ENCODE peak calls at places on chromosome 18, in nine cellular contexts. Z is left ventricle myocardium inferior; C is IMR-90; H is ovary; Q is CD4-positive, CD25-positive, alpha-beta regulatory T cell; A is right lobe of liver; D is cardiac muscle cell; L is stomach; X is PC-9. U is an unnamed sample. For H3K36me3, the result is how much of the 10 kb centered on the place peaks cover.

GRCh38 chr18:70132999-70133398 is 72.5 kb downstream of the RTTN start:
- DNase-seq in Z (no peak), C (peak), H (no peak), Q (no peak), A (no peak), D (peak), L (no peak), X (no peak), U (no peak)

GRCh38 chr18:70384181-70384790 is 95.4 kb downstream of the SOCS6 start:
- DNase-seq in Z (no peak), C (peak), H (no peak), Q (no peak), A (no peak), D (no peak), L (no peak), X (peak), U (no peak)

GRCh38 chr18:10166164-10166807 is 252.5 kb downstream of the VAPA start:
- DNase-seq in Z (no peak), C (no peak), H (no peak), Q (no peak), A (no peak), D (no peak), L (no peak), X (no peak), U (no peak)

GRCh38 chr18:28657836-28658410 is 481.0 kb upstream of the CDH2 start:
- DNase-seq in Z (no peak), C (no peak), H (no peak), Q (no peak), A (no peak), D (no peak), L (no peak), X (no peak), U (no peak)

GRCh38 chr18:36572135-36572856 is 256.5 kb downstream of the TPGS2 start:
- DNase-seq in Z (no peak), C (peak), H (peak), Q (no peak), A (peak), D (peak), L (no peak), X (no peak), U (no peak)

GRCh38 chr18:57668021-57668420 is 46.4 kb upstream of the NARS1 start:
- DNase-seq in Z (no peak), C (no peak), H (no peak), Q (no peak), A (no peak), D (no peak), L (no peak), X (no peak), U (no peak)

GRCh38 chr18:45012286-45012685 is 331.6 kb downstream of the SETBP1 start:
- DNase-seq in Z (no peak), C (no peak), H (no peak), Q (no peak), A (no peak), D (no peak), L (no peak), X (no peak), U (no peak)

GRCh38 chr18:67468038-67468437 is 48.5 kb downstream of the DSEL start:
- DNase-seq in Z (no peak), C (no peak), H (no peak), Q (no peak), A (no peak), D (no peak), L (no peak), X (no peak), U (no peak)

GRCh38 chr18:45730832-45731545 is 7.0 kb downstream of the SLC14A1 start:
- DNase-seq in Z (no peak), C (peak), H (no peak), Q (no peak), A (no peak), D (no peak), L (no peak), X (peak), U (no peak)

GRCh38 chr18:7889515-7889914 is 322.4 kb downstream of the PTPRM start:
- DNase-seq in Z (no peak), C (no peak), H (no peak), Q (no peak), A (no peak), D (no peak), L (no peak), X (no peak), U (no peak)

GRCh38 chr18:63545094-63545493 is 2.9 kb downstream of the SERPINB12 start:
- DNase-seq in Z (no peak), C (no peak), H (no peak), Q (no peak), A (no peak), D (no peak), L (no peak), X (no peak), U (no peak)

GRCh38 chr18:79899609-79900435 is 51.6 kb downstream of the SLC66A2 start:
- DNase-seq in Z (no peak), C (no peak), H (no peak), Q (no peak), A (peak), D (no peak), L (no peak), X (no peak), U (no peak)

GRCh38 chr18:59783138-59783537 is 85.9 kb upstream of the CCBE1 start:
- DNase-seq in Z (no peak), C (peak), H (no peak), Q (peak), A (no peak), D (peak), L (no peak), X (peak), U (no peak)

GRCh38 chr18:22282311-22283235 is 113.2 kb downstream of the GATA6 start:
- DNase-seq in Z (no peak), C (peak), H (no peak), Q (peak), A (no peak), D (no peak), L (no peak), X (peak), U (no peak)

GRCh38 chr18:78900938-78901909 is 78.4 kb upstream of the SALL3 start:
- DNase-seq in Z (no peak), C (no peak), H (no peak), Q (no peak), A (no peak), D (no peak), L (no peak), X (no peak), U (no peak)

GRCh38 chr18:5294618-5295230 is 802 bp downstream of the ZBTB14 start:
- DNase-seq in Z (peak), C (peak), H (peak), Q (peak), A (peak), D (peak), L (peak), X (peak), U (peak)

GRCh38 chr18:51278045-51278649 is 80.7 kb upstream of the MEX3C start:
- DNase-seq in Z (no peak), C (no peak), H (no peak), Q (no peak), A (peak), D (peak), L (peak), X (peak), U (no peak)

GRCh38 chr18:79965119-79965902 is 868 bp downstream of the HSBP1L1 start:
- DNase-seq in Z (no peak), C (peak), H (peak), Q (peak), A (peak), D (no peak), L (peak), X (peak), U (peak)

GRCh38 chr18:51668101-51668500 is 470.6 kb upstream of the MEX3C start:
- DNase-seq in Z (peak), C (peak), H (peak), Q (no peak), A (peak), D (peak), L (peak), X (peak), U (peak)

GRCh38 chr18:39455300-39455699 is 1889.7 kb upstream of the CELF4 start:
- DNase-seq in Z (no peak), C (peak), H (no peak), Q (no peak), A (no peak), D (peak), L (peak), X (no peak), U (no peak)

GRCh38 chr18:32318581-32318980 is 128.7 kb downstream of the MEP1B start:
- DNase-seq in Z (no peak), C (no peak), H (no peak), Q (no peak), A (no peak), D (no peak), L (no peak), X (no peak), U (no peak)

GRCh38 chr18:3481696-3482210 is 31.8 kb downstream of the TGIF1 start:
- DNase-seq in Z (no peak), C (peak), H (no peak), Q (peak), A (no peak), D (peak), L (no peak), X (no peak), U (no peak)

GRCh38 chr18:22005191-22005824 is 164.1 kb upstream of the GATA6 start:
- DNase-seq in Z (no peak), C (peak), H (peak), Q (no peak), A (no peak), D (no peak), L (no peak), X (no peak), U (no peak)

GRCh38 chr18:5824370-5824984 is 70.8 kb downstream of the TMEM200C start:
- DNase-seq in Z (no peak), C (no peak), H (no peak), Q (no peak), A (no peak), D (no peak), L (no peak), X (no peak), U (no peak)

GRCh38 chr18:23422751-23423418 is 30.2 kb upstream of the RIOK3 start:
- DNase-seq in Z (peak), C (peak), H (no peak), Q (no peak), A (peak), D (no peak), L (peak), X (peak), U (no peak)

GRCh38 chr18:58303363-58303762 is 259.3 kb downstream of the NEDD4L start:
- DNase-seq in Z (no peak), C (no peak), H (no peak), Q (peak), A (no peak), D (no peak), L (no peak), X (no peak), U (peak)

GRCh38 chr18:52077251-52077983 is 262.6 kb upstream of the DCC start:
- DNase-seq in Z (no peak), C (no peak), H (no peak), Q (no peak), A (no peak), D (no peak), L (no peak), X (no peak), U (no peak)

DNA sequence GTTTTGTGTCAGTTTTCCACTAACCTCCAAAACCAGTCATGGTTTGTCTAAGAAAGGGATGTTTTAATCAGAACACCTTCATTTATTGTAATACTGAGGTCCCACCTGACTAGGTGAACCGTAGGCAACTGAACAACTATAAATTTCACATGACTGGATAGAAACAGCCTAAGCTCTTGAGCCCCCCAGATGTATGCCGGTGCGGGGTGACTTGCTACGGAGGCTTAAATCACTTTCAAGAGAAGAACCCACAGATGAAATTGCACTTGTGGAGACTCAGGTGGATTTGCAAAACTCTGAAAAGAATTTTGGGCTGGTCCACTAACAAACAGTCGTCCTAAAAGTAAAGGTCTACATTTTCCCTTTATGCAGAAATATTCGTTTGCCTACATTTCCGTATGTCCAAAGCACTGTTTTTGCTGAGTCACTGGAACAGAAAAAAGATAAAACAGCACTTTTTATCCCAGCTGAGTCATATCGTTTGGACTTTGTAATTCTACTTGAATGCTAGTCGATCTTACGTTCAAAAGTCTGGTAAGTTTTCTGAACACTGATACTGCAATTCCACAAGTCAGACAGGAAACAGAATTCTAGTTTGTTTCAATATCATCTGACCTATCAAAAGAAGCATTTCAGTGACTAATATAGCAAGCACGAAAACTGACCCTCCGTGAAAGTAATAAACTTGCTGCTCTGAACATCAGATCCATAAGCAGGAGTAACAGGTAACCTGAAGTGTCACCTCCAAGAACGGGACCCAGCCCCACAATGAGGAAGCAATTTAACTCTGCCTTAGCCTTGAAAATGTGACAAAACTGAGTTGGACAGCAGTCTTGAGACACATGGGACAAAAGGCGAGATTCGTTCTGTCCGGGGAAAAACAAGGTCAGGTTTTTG is 18.1 kb downstream of the ZNF516 start:
- DNase-seq in Z (no peak), C (peak), H (no peak), Q (no peak), A (no peak), D (no peak), L (no peak), X (peak), U (no peak)
- H3K27ac ChIP-seq in Z (peak), C (peak), H (no peak), Q (no peak), A (peak), D (peak), L (peak), X (peak), U (no peak)

DNA sequence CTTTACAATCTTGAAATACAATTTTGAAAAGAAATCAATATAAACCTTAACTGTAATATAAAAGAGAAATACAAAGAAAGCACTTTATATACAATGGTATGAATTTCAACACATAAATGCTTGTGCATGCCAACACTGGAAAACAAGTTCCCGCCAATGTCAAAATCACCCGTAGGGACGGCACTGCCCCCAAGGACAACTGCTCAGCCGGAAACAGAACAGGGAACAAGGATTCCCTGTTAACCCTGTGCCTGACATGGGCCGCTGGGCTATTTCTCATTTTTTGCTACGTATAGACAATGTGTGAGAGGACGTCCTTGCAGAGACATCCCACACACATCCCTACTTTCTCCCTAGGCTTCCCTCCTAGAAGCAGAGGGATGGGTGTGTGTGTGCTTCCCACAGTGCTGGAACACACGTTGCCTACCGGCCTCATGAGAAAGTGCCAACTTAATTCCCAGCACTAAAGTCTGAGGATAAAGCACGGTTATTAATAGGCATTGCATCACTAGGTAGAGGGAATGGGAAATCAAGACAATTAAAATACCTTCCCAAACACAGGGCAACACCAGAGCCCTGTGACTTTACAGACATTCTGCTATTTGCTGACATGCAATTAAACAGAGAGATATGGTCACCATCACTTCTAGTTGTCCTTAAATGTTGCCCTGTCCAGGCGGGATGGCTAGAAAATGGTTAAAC is 14.4 kb downstream of the AFG3L2 start:
- DNase-seq in Z (no peak), C (no peak), H (no peak), Q (no peak), A (no peak), D (peak), L (no peak), X (no peak), U (no peak)
- H3K36me3 ChIP-seq in Z (half or more), C (under half), H (under half), Q (half or more), A (half or more), D (under half), L (half or more), X (under half), U (half or more)

GRCh38 chr18:76521367-76521766 is 26.3 kb upstream of the ZNF516 start:
- DNase-seq in Z (no peak), C (no peak), H (no peak), Q (no peak), A (no peak), D (peak), L (no peak), X (no peak), U (no peak)

GRCh38 chr18:76519156-76519549 is 24.1 kb upstream of the ZNF516 start:
- DNase-seq in Z (no peak), C (no peak), H (no peak), Q (no peak), A (no peak), D (peak), L (no peak), X (no peak), U (no peak)

GRCh38 chr18:76518543-76519155 is 23.6 kb upstream of the ZNF516 start:
- DNase-seq in Z (peak), C (peak), H (peak), Q (no peak), A (no peak), D (peak), L (no peak), X (no peak), U (peak)

GRCh38 chr18:76514573-76514972 is 19.5 kb upstream of the ZNF516 start:
- DNase-seq in Z (no peak), C (no peak), H (no peak), Q (no peak), A (no peak), D (no peak), L (no peak), X (no peak), U (no peak)

DNA sequence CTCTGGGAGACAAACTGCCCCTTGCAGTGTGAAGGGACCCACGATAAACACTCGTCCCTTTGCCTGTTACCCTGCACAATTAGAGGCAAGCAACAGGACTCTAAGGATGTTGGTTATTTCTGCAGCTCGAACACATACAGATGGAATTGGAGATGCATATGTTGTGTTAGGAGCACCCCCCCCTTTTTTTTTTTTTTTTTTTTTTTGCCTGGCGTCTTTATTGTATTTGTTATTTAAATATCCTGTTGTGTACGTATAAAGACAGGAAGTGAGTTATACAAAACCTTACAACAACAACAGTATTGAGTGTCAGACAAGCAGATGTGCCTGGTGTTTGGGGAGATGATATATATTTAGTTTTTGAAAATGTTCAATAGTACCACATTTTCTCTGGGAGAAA is 23.0 kb upstream of the ZNF516 start:
- DNase-seq in Z (no peak), C (peak), H (no peak), Q (no peak), A (no peak), D (no peak), L (no peak), X (no peak), U (no peak)
- H3K27ac ChIP-seq in Z (peak), C (no peak), H (no peak), Q (no peak), A (no peak), D (no peak), L (no peak), X (no peak), U (no peak)

GRCh38 chr18:74152906-74153305 is 4.6 kb downstream of the TIMM21 start:
- DNase-seq in Z (no peak), C (no peak), H (no peak), Q (no peak), A (no peak), D (no peak), L (no peak), X (no peak), U (no peak)

GRCh38 chr18:74153793-74154192 is 5.5 kb downstream of the TIMM21 start:
- DNase-seq in Z (no peak), C (no peak), H (no peak), Q (no peak), A (no peak), D (no peak), L (no peak), X (no peak), U (no peak)

GRCh38 chr18:74152270-74152669 is 3.9 kb downstream of the TIMM21 start:
- DNase-seq in Z (no peak), C (no peak), H (no peak), Q (no peak), A (no peak), D (no peak), L (no peak), X (no peak), U (no peak)

GRCh38 chr18:74155276-74155675 is 7.0 kb downstream of the TIMM21 start:
- DNase-seq in Z (no peak), C (peak), H (no peak), Q (no peak), A (no peak), D (no peak), L (no peak), X (no peak), U (no peak)

DNA sequence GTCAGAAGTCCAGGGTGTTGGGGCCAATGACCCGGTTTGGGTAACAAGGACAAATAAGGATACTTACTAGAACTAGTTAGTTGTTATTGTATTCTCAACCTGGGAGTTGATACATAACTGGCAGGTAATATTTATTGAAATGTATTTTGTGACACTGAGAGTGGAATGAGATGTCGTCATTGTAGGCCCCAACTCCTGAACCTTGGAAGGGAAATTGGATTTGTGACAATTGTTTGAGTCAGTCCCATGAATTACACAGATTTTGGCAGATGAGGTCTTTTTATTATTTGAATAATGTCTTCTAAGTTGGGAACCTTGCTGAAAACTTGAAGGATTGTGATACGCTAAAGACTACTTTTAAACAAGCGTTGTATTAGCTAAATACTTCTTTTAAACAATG is 5.1 kb downstream of the TIMM21 start:
- DNase-seq in Z (no peak), C (no peak), H (no peak), Q (no peak), A (no peak), D (no peak), L (no peak), X (no peak), U (no peak)
- H3K36me3 ChIP-seq in Z (half or more), C (under half), H (under half), Q (under half), A (under half), D (under half), L (half or more), X (under half), U (under half)

DNA sequence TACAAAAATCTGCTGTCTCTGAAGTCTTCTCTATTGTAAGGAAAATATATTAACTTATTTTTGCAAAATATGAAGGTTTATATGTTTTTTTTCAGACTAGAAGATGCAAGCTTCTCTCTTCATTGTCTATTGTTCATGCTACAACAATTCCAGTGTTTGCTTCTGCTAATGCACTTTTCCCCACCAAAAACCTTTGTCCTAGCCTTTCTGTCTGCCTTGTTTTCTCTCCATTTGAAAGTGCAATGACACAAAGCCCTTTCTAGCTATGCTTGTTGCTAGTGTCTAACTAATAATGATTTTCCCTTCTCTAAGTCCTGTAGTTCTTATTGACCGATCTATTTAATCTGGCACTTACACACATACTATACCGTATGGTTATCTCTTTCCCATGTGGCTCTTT is 369.5 kb upstream of the CELF4 start:
- DNase-seq in Z (no peak), C (no peak), H (no peak), Q (no peak), A (no peak), D (no peak), L (no peak), X (no peak), U (no peak)
- H3K27ac ChIP-seq in Z (no peak), C (no peak), H (no peak), Q (no peak), A (no peak), D (no peak), L (no peak), X (no peak), U (no peak)